ENCODE peak calls at places on chromosomes 11 and 22, in seven cellular contexts. N is activated effector memory CD4-positive, alpha-beta T cell treated with anti-CD3 and anti-CD28 coated beads, Interleukin-2, amount 50 U/mL, for 16 hours; T is T-cell; C is stimulated activated CD4-positive, alpha-beta T cell treated with anti-CD3 and anti-CD28 coated beads, Interleukin-15, amount 100 ng/mL, for 1 hour; J is endothelial cell; W is CD8-positive, alpha-beta memory T cell; U is adipocyte. F is an unnamed sample.

GRCh38 chr11:68767672-68768071 is 16.4 kb upstream of the TESMIN start:
- DNase-seq in N (no peak), T (no peak), C (no peak), J (no peak), W (no peak), U (no peak), F (no peak)

GRCh38 chr22:39146256-39147101 is 6.0 kb downstream of the CBX7 start:
- DNase-seq in N (peak; percentile 64), T (no peak), C (no peak), J (no peak), W (no peak), U (no peak), F (no peak)

GRCh38 chr11:35274909-35275807 is 136.2 kb downstream of the CD44 start:
- DNase-seq in N (no peak), T (no peak), C (no peak), J (no peak), W (no peak), U (peak; percentile 63), F (no peak)

GRCh38 chr11:35237345-35237744 is 98.4 kb downstream of the CD44 start:
- DNase-seq in N (no peak), T (no peak), C (no peak), J (no peak), W (no peak), U (no peak), F (no peak)

GRCh38 chr11:15663778-15664218 is 549.1 kb downstream of the INSC start:
- DNase-seq in N (no peak), T (no peak), C (no peak), J (no peak), W (no peak), U (peak; percentile 78), F (no peak)

GRCh38 chr11:60905551-60906113 is 753 bp downstream of the PRPF19 start:
- DNase-seq in N (no peak), T (no peak), C (no peak), J (no peak), W (no peak), U (peak; percentile 33), F (no peak)

GRCh38 chr11:59283825-59284772 is 71.4 kb upstream of the MPEG1 start:
- DNase-seq in N (peak; percentile 78), T (peak; percentile 18), C (no peak), J (peak; percentile 30), W (peak; percentile 8), U (peak; percentile 81), F (no peak)

GRCh38 chr11:76777325-76777724 is 5.8 kb upstream of the TSKU start:
- DNase-seq in N (no peak), T (no peak), C (no peak), J (no peak), W (no peak), U (no peak), F (no peak)

GRCh38 chr22:22893077-22893805 is 5.6 kb downstream of the IGLL5 start:
- DNase-seq in N (peak; percentile 59), T (no peak), C (no peak), J (no peak), W (no peak), U (no peak), F (no peak)

GRCh38 chr11:77497368-77497767 is 23.5 kb upstream of the PAK1 start:
- DNase-seq in N (no peak), T (no peak), C (no peak), J (no peak), W (no peak), U (no peak), F (no peak)

GRCh38 chr11:134126197-134126822 is 57.4 kb downstream of the JAM3 start:
- DNase-seq in N (no peak), T (no peak), C (no peak), J (no peak), W (no peak), U (peak; percentile 83), F (no peak)

GRCh38 chr11:63670738-63671321 is 346 bp downstream of the ATL3 start:
- DNase-seq in N (peak; percentile 82), T (no peak), C (peak; percentile 11), J (peak; percentile 45), W (peak; percentile 5), U (peak; percentile 82), F (peak; percentile 31)

GRCh38 chr11:44036811-44037657 is 10.7 kb upstream of the ACCSL start:
- DNase-seq in N (no peak), T (peak; percentile 2), C (no peak), J (peak; percentile 72), W (no peak), U (peak; percentile 95), F (no peak)

GRCh38 chr22:46323126-46323525 is 12.4 kb upstream of the TRMU start:
- DNase-seq in N (no peak), T (no peak), C (no peak), J (no peak), W (no peak), U (no peak), F (no peak)

GRCh38 chr11:121309688-121310087 is 17.1 kb downstream of the SC5D start:
- DNase-seq in N (no peak), T (no peak), C (no peak), J (no peak), W (no peak), U (no peak), F (no peak)